ENCODE peak calls at places on chromosome 14, in five cellular contexts. B, U, C, L and A are unnamed samples.

GRCh38 chr14:19729763-19730162 is 13.6 kb upstream of the OR4Q3 start:
- DNase-seq in C (no peak), L (no peak), B (no peak), U (no peak), A (no peak)

GRCh38 chr14:24430682-24431568 is 1.2 kb downstream of the KHNYN start:
- DNase-seq in B (peak), L (peak), C (peak), U (peak), A (no peak)

GRCh38 chr14:90336985-90337384 is 5.2 kb upstream of the NRDE2 start:
- DNase-seq in U (no peak), B (no peak), C (no peak), L (no peak), A (no peak)

GRCh38 chr14:104445832-104446381 is 133.7 kb upstream of the C14orf180 start:
- DNase-seq in U (no peak), L (no peak), C (no peak), B (no peak), A (no peak)

GRCh38 chr14:96091941-96092411 is 52.8 kb downstream of the C14orf132 start:
- DNase-seq in B (no peak), C (no peak), L (no peak), U (no peak), A (no peak)

GRCh38 chr14:91113829-91114078 is at the start of gene DGLUCY:
- DNase-seq in L (peak), C (no peak), U (peak), B (peak), A (no peak)

GRCh38 chr14:76086636-76087035 is 65.1 kb upstream of the GPATCH2L start:
- DNase-seq in U (no peak), B (no peak), L (no peak), C (no peak), A (peak)

GRCh38 chr14:75295491-75296338 is 17.1 kb downstream of the FOS start:
- DNase-seq in B (peak), L (peak), U (peak), C (peak), A (peak)

GRCh38 chr14:103607039-103607668 is 21.9 kb upstream of the KLC1 start:
- DNase-seq in L (peak), C (peak), B (peak), U (peak), A (peak)

GRCh38 chr14:81311128-81311527 is 89.0 kb downstream of the STON2 start:
- DNase-seq in B (no peak), L (no peak), U (no peak), C (no peak), A (no peak)

GRCh38 chr14:81313200-81313599 is 86.9 kb downstream of the STON2 start:
- DNase-seq in C (no peak), L (no peak), B (no peak), U (no peak), A (no peak)

GRCh38 chr14:81313775-81314429 is 86.2 kb downstream of the STON2 start:
- DNase-seq in U (no peak), C (no peak), B (no peak), L (no peak), A (no peak)

GRCh38 chr14:81311816-81312215 is 88.3 kb downstream of the STON2 start:
- DNase-seq in L (no peak), B (no peak), U (no peak), C (no peak), A (no peak)

DNA sequence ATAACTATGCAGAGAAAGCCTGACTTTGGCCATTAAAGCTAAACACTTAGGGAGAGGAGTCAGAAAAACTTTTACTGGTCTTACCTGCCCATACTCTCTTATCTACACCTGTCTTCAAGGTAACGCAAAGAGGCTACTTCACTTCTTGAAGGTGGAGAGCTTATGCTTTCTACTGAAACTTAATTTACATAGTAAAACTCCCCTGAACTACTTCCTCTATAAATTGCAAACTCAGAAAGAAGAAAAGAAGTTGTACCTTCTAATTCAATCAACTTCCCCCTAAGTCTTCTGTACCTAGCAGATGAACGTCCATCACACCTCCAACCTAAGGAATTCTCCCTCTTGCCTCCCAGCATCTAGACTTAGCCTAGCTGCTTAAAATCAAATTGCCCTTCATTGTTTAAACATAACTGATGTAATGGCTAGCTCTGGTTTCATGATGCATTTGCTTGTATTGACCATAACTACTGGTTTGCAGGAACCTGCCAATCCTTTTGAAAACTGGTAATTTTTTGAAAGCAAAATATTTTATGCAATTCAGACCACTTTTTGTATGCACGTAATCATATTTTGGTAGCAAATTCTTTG is 87.7 kb downstream of the STON2 start:
- DNase-seq in B (no peak), L (no peak), C (no peak), U (no peak), A (no peak)
- H3K27ac ChIP-seq in B (no peak), L (no peak), C (peak), U (no peak), A (no peak)

DNA sequence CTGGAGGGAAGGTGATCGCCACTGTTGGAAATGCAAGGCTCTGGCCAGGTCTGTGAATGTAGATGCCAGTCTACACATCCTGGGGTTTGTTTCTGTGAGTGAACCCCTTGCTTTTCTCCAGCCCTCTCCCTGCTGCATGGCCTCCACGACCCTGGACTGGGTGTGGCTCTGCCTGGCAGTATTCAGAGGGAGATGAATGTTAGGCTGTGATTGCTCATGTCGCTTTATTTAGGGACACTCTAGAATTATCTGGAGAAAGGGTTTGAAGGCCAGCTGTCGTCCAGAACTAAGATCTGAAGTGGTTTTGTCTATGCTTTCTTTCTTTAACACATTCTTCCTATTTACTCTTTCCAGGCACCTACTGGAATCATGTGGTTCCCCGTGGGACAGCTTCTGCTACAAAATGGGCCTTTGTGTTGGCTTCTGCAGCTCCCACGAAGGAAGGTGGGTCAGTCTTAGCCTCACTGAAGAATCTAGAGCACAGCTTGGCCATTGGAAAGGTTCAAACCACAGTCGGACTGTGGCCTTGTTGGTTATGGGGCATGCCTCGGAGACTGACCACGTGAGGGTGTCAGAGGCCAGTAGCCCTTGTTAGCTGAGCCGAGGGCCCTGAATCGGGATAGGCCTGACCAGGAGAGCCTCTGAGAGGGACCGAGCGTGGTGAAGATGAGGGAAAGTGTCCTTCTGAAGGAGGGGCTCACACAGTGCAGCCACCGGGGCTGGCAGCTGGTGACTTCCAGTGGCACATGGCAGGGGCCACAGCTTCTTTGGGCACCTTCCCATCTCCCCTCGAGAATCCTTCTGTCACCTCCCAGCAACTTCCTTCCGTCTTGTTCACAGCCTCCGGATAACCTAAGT is 59.1 kb downstream of the ANKRD9 start:
- DNase-seq in U (no peak), L (no peak), B (no peak), C (no peak), A (no peak)
- H3K27ac ChIP-seq in U (no peak), L (no peak), B (no peak), C (no peak), A (peak)

DNA sequence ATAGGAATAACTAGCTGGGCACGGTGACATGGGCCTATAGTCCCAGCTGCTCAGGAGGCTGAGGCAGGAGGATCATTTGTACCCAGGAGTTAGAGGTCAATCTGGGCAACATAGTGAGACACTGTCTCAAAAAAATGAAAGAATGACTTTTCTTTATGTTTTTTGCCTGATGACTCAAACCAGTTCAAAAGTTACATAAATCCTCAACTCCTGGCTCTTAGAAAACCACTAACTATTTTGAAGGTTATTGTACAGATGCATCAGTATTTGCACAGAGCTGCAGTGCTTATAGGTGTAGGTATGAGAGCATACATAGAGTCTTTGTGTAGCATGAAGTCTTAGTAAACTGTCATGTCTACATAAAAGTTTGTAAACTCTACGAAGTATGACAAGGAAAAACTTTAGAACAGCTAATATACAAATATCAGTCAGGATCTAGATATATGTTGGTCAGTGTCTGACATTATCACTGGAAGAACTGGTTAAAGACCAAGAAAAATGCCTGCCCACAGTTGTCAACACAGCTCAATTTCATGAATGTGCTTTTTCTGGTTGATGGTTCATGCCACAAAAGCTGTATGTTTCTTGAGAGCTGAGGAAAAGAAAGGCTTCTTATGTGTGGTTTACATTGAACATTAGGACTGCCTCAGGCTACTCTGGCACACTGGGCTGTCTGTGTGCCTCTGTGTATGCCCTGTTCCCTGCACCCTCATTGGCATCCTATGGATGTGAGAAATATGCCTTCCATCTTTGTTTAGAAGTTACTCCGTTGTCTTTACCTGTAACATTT is 219.0 kb upstream of the RGS6 start:
- DNase-seq in C (no peak), L (no peak), U (no peak), B (no peak), A (no peak)
- H3K27ac ChIP-seq in C (no peak), L (no peak), U (no peak), B (no peak), A (no peak)

GRCh38 chr14:50045039-50045711 is 71.2 kb downstream of the VCPKMT start:
- DNase-seq in C (no peak), L (peak), B (peak), U (peak), A (no peak)
- H3K27ac ChIP-seq in C (no peak), L (no peak), B (peak), U (peak), A (no peak)

GRCh38 chr14:53109688-53110041 is 43.5 kb downstream of the DDHD1 start:
- DNase-seq in C (no peak), B (no peak), U (no peak), L (no peak), A (no peak)
- H3K27ac ChIP-seq in C (no peak), B (no peak), U (peak), L (no peak), A (no peak)

GRCh38 chr14:22646570-22647254 is 2.6 kb upstream of the OR6J1 start:
- DNase-seq in U (no peak), C (no peak), L (peak), B (no peak), A (no peak)
- H3K27ac ChIP-seq in U (no peak), C (no peak), L (no peak), B (no peak), A (no peak)

GRCh38 chr14:31937730-31938346 is 139.3 kb upstream of the ARHGAP5 start:
- DNase-seq in U (peak), C (no peak), B (no peak), L (peak), A (no peak)
- H3K27ac ChIP-seq in U (no peak), C (no peak), B (no peak), L (no peak), A (no peak)

DNA sequence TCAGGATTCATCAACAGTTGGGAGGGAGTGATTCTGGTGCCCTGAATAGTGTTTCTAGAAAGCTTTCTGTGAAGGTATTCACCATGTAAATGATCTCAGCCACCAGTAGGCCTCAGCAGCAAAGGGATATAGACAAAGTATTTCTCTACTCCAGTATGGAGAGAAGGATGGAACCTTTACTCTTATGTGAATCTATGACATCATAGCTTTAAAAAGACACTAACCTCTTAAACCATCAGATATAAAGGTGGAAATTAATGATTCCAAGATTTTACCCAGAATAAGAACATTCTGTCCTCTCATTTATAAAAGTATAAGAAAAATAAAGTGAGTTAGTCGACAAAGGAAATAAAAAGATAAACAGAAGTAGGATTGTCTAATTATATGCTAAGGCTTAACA is 4.6 kb downstream of the GPR65 start:
- DNase-seq in L (no peak), C (no peak), U (no peak), B (no peak), A (no peak)
- H3K27ac ChIP-seq in L (no peak), C (no peak), U (no peak), B (no peak), A (no peak)

GRCh38 chr14:100336618-100337530 is 13.7 kb downstream of the SLC25A47 start:
- DNase-seq in C (no peak), L (no peak), U (no peak), B (peak), A (no peak)
- H3K27ac ChIP-seq in C (no peak), L (no peak), U (no peak), B (no peak), A (no peak)